ENCODE peak calls at places on chromosomes 7 and 10, in seven cellular contexts. C, X, H, Y, N, M and Q are unnamed samples.

GRCh38 chr7:8146156-8146555 is 115.8 kb downstream of the ICA1 start:
- DNase-seq in C (no peak), N (no peak), X (no peak), M (no peak), Y (no peak), H (no peak), Q (no peak)

GRCh38 chr10:123034332-123034731 is 25.5 kb downstream of the ACADSB start:
- DNase-seq in Y (no peak), X (no peak), M (no peak), H (no peak), N (no peak), C (no peak), Q (no peak)

GRCh38 chr7:133815677-133816210 is 311.4 kb upstream of the LRGUK start:
- DNase-seq in X (peak; percentile 8), N (no peak), M (no peak), H (no peak), C (peak; percentile 63), Y (no peak), Q (no peak)

GRCh38 chr10:29250066-29250465 is 38.8 kb upstream of the LYZL1 start:
- DNase-seq in X (no peak), M (no peak), Y (no peak), N (no peak), H (no peak), C (no peak), Q (no peak)

GRCh38 chr7:30652951-30653641 is 29.2 kb downstream of the CRHR2 start:
- DNase-seq in X (no peak), N (no peak), C (no peak), H (no peak), M (no peak), Y (no peak), Q (no peak)

GRCh38 chr10:29956335-29956924 is 103.0 kb downstream of the JCAD start:
- DNase-seq in X (no peak), Y (no peak), N (no peak), C (no peak), M (no peak), H (no peak), Q (no peak)

GRCh38 chr7:11060883-11061282 is 87.2 kb downstream of the PHF14 start:
- DNase-seq in X (no peak), C (no peak), N (no peak), Y (no peak), M (no peak), H (no peak), Q (no peak)

GRCh38 chr7:139851770-139852481 is 22.9 kb downstream of the TBXAS1 start:
- DNase-seq in C (no peak), N (no peak), X (no peak), M (no peak), Y (no peak), H (no peak), Q (no peak)

GRCh38 chr7:76069238-76069638 is 21.3 kb downstream of the MDH2 start:
- DNase-seq in C (peak; percentile 93), M (peak; percentile 48), X (peak; percentile 96), Y (peak; percentile 56), H (peak; percentile 41), N (no peak), Q (no peak)